ENCODE peak calls at places on chromosome 19, in five cellular contexts. N is IMR-90, J is aorta, Z is testis, O is tibial artery. X is an unnamed sample. For H3K36me3 and H3K4me1, the result is how much of the 10 kb centered on the place peaks cover.

GRCh38 chr19:46080561-46080960 is 39.8 kb upstream of the IGFL4 start:
- DNase-seq in O (no peak), N (peak), Z (peak), J (no peak), X (no peak)

GRCh38 chr19:13118424-13119193 is 545 bp downstream of the NACC1 start:
- DNase-seq in Z (peak), N (peak), J (peak), O (no peak), X (peak)

GRCh38 chr19:17711851-17712250 is 7.4 kb upstream of the MAP1S start:
- DNase-seq in J (no peak), Z (no peak), N (no peak), O (no peak), X (no peak)

GRCh38 chr19:34364830-34365462 is at the start of gene GPI:
- DNase-seq in Z (peak), O (peak), N (peak), J (peak), X (peak)

GRCh38 chr19:38203197-38203596 is 20.8 kb downstream of the DPF1 start:
- DNase-seq in N (no peak), J (no peak), Z (no peak), O (no peak), X (no peak)

GRCh38 chr19:7636691-7637373 is at the start of gene STXBP2:
- DNase-seq in Z (peak), N (no peak), O (no peak), J (peak), X (peak)

GRCh38 chr19:46015080-46015960 is 7.5 kb downstream of the PGLYRP1 start:
- DNase-seq in O (no peak), Z (peak), J (peak), N (no peak), X (peak)

GRCh38 chr19:39704181-39705044 is at the start of gene LGALS14:
- DNase-seq in Z (no peak), O (no peak), J (no peak), N (no peak), X (no peak)

GRCh38 chr19:49125025-49125731 is 5.8 kb downstream of the PPFIA3 start:
- DNase-seq in J (no peak), Z (no peak), O (no peak), N (no peak), X (no peak)

GRCh38 chr19:30227661-30228112 is 144.5 kb upstream of the ZNF536 start:
- DNase-seq in O (no peak), J (no peak), N (peak), Z (peak), X (peak)

GRCh38 chr19:58003153-58003828 is 671 bp upstream of the ZNF606 start:
- DNase-seq in Z (peak), J (no peak), N (no peak), O (no peak), X (no peak)
- H3K36me3 ChIP-seq in Z (under half), J (under half), N (under half), O (half or more), X (under half)

GRCh38 chr19:919157-920050 is 2.3 kb downstream of the KISS1R start:
- DNase-seq in O (no peak), J (peak), N (no peak), Z (no peak), X (no peak)
- H3K4me1 ChIP-seq in O (under half), J (under half), N (under half), Z (under half), X (under half)

GRCh38 chr19:10985502-10985901 is 24.7 kb downstream of the SMARCA4 start:
- DNase-seq in O (no peak), J (no peak), N (no peak), Z (no peak), X (no peak)
- H3K36me3 ChIP-seq in O (half or more), J (under half), N (half or more), Z (under half), X (half or more)

GRCh38 chr19:4986056-4986455 is 17.1 kb downstream of the KDM4B start:
- DNase-seq in Z (no peak), O (no peak), J (no peak), N (no peak), X (no peak)

GRCh38 chr19:4984448-4984990 is 15.6 kb downstream of the KDM4B start:
- DNase-seq in Z (no peak), O (no peak), N (no peak), J (peak), X (no peak)

GRCh38 chr19:4984106-4984380 is 15.1 kb downstream of the KDM4B start:
- DNase-seq in O (no peak), N (no peak), Z (no peak), J (peak), X (no peak)

GRCh38 chr19:4986471-4986888 is 17.6 kb downstream of the KDM4B start:
- DNase-seq in O (no peak), J (no peak), N (no peak), Z (no peak), X (no peak)

GRCh38 chr19:4985551-4985991 is 16.7 kb downstream of the KDM4B start:
- DNase-seq in N (no peak), J (peak), O (no peak), Z (no peak), X (no peak)
- H3K4me1 ChIP-seq in N (under half), J (under half), O (under half), Z (under half), X (under half)

DNA sequence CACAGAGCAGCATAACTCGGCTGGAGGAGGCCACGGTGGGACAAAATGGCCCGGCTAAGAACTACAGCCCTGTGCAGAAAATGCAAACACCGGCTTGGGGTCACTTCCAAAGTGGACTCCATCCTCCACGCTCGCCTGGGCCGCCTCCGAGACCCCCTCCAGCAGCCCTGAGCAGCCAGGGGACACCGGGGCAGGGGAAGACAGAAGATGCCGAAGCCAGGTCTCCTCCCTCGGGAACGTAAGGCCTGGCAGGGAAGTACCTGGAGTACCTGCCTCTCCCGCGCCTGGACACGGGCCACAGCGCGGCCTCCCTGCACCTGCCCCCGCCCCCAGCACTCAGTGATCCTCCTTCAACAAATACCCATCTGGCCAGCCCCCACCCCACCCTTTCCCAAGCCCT is 5.0 kb downstream of the LMNB2 start:
- DNase-seq in J (no peak), N (no peak), Z (no peak), O (no peak), X (no peak)
- H3K36me3 ChIP-seq in J (under half), N (under half), Z (under half), O (under half), X (under half)

GRCh38 chr19:14517446-14517839 is 754 bp downstream of the DNAJB1 start:
- DNase-seq in J (peak), N (peak), Z (no peak), O (no peak), X (peak)

GRCh38 chr19:14516746-14517438 is 1.3 kb downstream of the DNAJB1 start:
- DNase-seq in O (no peak), Z (no peak), J (no peak), N (no peak), X (no peak)

GRCh38 chr19:14514215-14514871 is 3.9 kb downstream of the DNAJB1 start:
- DNase-seq in J (no peak), N (no peak), O (no peak), Z (no peak), X (no peak)

GRCh38 chr19:14516048-14516534 is 2.1 kb downstream of the DNAJB1 start:
- DNase-seq in Z (no peak), N (no peak), J (no peak), O (no peak), X (no peak)

DNA sequence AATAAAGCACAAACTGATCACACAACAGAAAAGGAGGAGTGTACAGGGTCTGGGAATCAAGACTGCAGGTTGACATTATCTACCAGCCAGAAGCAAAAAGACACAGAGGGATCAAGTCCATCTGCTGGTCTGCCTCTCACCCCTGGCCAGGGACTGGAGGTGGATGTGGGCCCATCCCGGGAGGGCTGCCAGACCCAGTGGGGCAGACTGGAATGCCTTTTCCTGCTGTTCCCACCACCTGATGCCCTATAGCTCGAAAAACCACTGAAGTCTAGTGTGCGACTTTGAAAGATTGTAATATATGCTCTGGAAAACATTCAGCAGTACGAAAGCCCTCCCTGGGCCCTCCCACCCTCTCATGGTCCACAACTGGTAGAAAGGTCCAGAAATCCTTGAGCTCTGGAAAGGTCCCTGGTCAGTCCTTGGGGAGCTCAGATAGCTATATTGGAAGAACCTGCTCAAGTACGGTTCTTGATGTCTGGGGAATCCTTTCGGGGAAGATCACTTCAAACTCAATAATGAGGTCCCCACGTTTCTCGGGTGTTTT is 2.6 kb downstream of the DNAJB1 start:
- DNase-seq in Z (no peak), J (no peak), N (peak), O (no peak), X (no peak)
- H3K4me1 ChIP-seq in Z (under half), J (under half), N (under half), O (under half), X (half or more)